ENCODE peak calls at places on chromosomes 3 and 15, in six cellular contexts. Y is KBM-7, P is A172, N is DMS53, C is HT-29, W is pons. I is an unnamed sample.
A peak's percentile ranks its signal among the peaks of the same experiment; 100 is the strongest.

GRCh38 chr3:147620906-147621305 is 211.7 kb downstream of the ZIC1 start:
- DNase-seq in Y (no peak), P (no peak), N (no peak), C (no peak), W (no peak), I (peak; percentile 27)

GRCh38 chr3:184240384-184241140 is 8.2 kb downstream of the ALG3 start:
- DNase-seq in Y (peak; percentile 49), P (no peak), N (peak; percentile 14), C (peak; percentile 44), W (no peak), I (peak; percentile 42)

GRCh38 chr15:60507596-60508424 is 28.9 kb upstream of the ICE2 start:
- DNase-seq in Y (peak; percentile 85), P (peak; percentile 64), N (peak; percentile 59), C (peak; percentile 89), W (peak; percentile 61), I (peak; percentile 84)

GRCh38 chr15:93152264-93152884 is 63.4 kb upstream of the RGMA start:
- DNase-seq in Y (no peak), P (no peak), N (no peak), C (no peak), W (no peak), I (no peak)

GRCh38 chr3:38587548-38588131 is 61.8 kb downstream of the SCN5A start:
- DNase-seq in Y (no peak), P (no peak), N (no peak), C (no peak), W (no peak), I (no peak)

GRCh38 chr3:157786216-157786615 is 283.0 kb upstream of the VEPH1 start:
- DNase-seq in Y (no peak), P (peak; percentile 85), N (no peak), C (no peak), W (no peak), I (peak; percentile 86)

GRCh38 chr15:57867970-57868791 is 161.7 kb downstream of the POLR2M start:
- DNase-seq in Y (peak; percentile 90), P (no peak), N (no peak), C (no peak), W (no peak), I (peak; percentile 7)

GRCh38 chr3:47306022-47306421 is 23.3 kb downstream of the KLHL18 start:
- DNase-seq in Y (no peak), P (no peak), N (no peak), C (no peak), W (no peak), I (no peak)

GRCh38 chr3:94049267-94049666 is 13.4 kb downstream of the DHFR2 start:
- DNase-seq in Y (no peak), P (no peak), N (no peak), C (no peak), W (no peak), I (no peak)

GRCh38 chr3:69385723-69386483 is at the start of gene FRMD4B:
- DNase-seq in Y (peak; percentile 71), P (peak; percentile 27), N (peak; percentile 68), C (no peak), W (peak; percentile 91), I (peak; percentile 62)

GRCh38 chr3:28575100-28575747 is 226.6 kb upstream of the AZI2 start:
- DNase-seq in Y (no peak), P (no peak), N (peak; percentile 50), C (no peak), W (no peak), I (no peak)

I was measured in HT1080.